ENCODE peak calls at places on chromosome 21, in eight cellular contexts. P, I, U, Y, D, Z, E and H are unnamed samples.
A peak's percentile ranks its signal among the peaks of the same experiment; 100 is the strongest.

GRCh38 chr21:17440955-17441354 is 71.9 kb upstream of the CXADR start:
- DNase-seq in U (no peak), P (no peak), I (no peak), Y (no peak), D (peak; percentile 36), E (no peak), Z (no peak), H (no peak)

GRCh38 chr21:26554365-26554764 is 18.7 kb downstream of the CYYR1 start:
- DNase-seq in Z (no peak), P (no peak), U (no peak), Y (no peak), D (no peak), E (no peak), I (no peak), H (no peak)

GRCh38 chr21:26966360-26966977 is 419 bp downstream of the ADAMTS5 start:
- DNase-seq in Z (no peak), D (peak; percentile 42), E (no peak), Y (no peak), U (no peak), P (peak; percentile 6), I (no peak), H (no peak)

GRCh38 chr21:23968008-23968407 is 1639.3 kb downstream of the MRPL39 start:
- DNase-seq in D (no peak), E (no peak), P (no peak), Y (no peak), I (no peak), Z (no peak), U (no peak), H (no peak)

GRCh38 chr21:15514073-15514946 is 215.5 kb upstream of the USP25 start:
- DNase-seq in Z (peak; percentile 58), E (no peak), Y (no peak), U (peak; percentile 65), D (no peak), I (no peak), P (peak; percentile 20), H (no peak)

GRCh38 chr21:40835179-40835694 is 11.7 kb downstream of the DSCAM start:
- DNase-seq in Y (no peak), E (no peak), P (no peak), Z (no peak), I (no peak), U (no peak), D (no peak), H (no peak)

GRCh38 chr21:18499761-18500376 is 96.3 kb upstream of the TMPRSS15 start:
- DNase-seq in D (peak; percentile 73), Z (peak; percentile 2), P (peak; percentile 21), Y (no peak), E (peak; percentile 28), I (no peak), U (no peak), H (no peak)

GRCh38 chr21:31173881-31174555 is 135.7 kb upstream of the KRTAP19-8 start:
- DNase-seq in I (no peak), Z (no peak), Y (peak; percentile 37), P (no peak), D (no peak), U (peak; percentile 35), E (no peak), H (no peak)

GRCh38 chr21:33205476-33205875 is 24.3 kb upstream of the IFNAR2 start:
- DNase-seq in P (peak; percentile 87), E (no peak), D (no peak), U (peak; percentile 37), Y (no peak), I (no peak), Z (peak; percentile 38), H (peak; percentile 79)

GRCh38 chr21:33473344-33473743 is 6.4 kb downstream of the TMEM50B start:
- DNase-seq in E (no peak), D (no peak), U (no peak), Y (no peak), P (no peak), Z (no peak), I (no peak), H (no peak)

GRCh38 chr21:32806810-32807386 is 35.3 kb upstream of the PAXBP1 start:
- DNase-seq in Y (no peak), P (no peak), D (peak; percentile 29), E (no peak), I (no peak), Z (no peak), U (no peak), H (no peak)

GRCh38 chr21:25456672-25457071 is 150.6 kb downstream of the MRPL39 start:
- DNase-seq in E (no peak), Y (no peak), P (no peak), Z (peak; percentile 74), U (no peak), D (peak; percentile 79), I (no peak), H (no peak)

GRCh38 chr21:31921079-31921478 is 48.3 kb downstream of the HUNK start:
- DNase-seq in Z (no peak), U (no peak), P (no peak), D (no peak), I (no peak), E (no peak), Y (no peak), H (no peak)

GRCh38 chr21:20617130-20617529 is 381.1 kb upstream of the NCAM2 start:
- DNase-seq in Z (no peak), D (no peak), U (no peak), E (no peak), P (no peak), Y (peak; percentile 34), I (no peak), H (no peak)

GRCh38 chr21:15241997-15242767 is 177.4 kb upstream of the NRIP1 start:
- DNase-seq in E (no peak), I (no peak), Z (no peak), Y (no peak), P (no peak), U (no peak), D (peak; percentile 49), H (no peak)

GRCh38 chr21:32163386-32163785 is 115.5 kb downstream of the MIS18A start:
- DNase-seq in Y (no peak), I (no peak), E (no peak), Z (no peak), D (no peak), P (no peak), U (no peak), H (no peak)

GRCh38 chr21:32824950-32825349 is 53.4 kb upstream of the PAXBP1 start:
- DNase-seq in I (no peak), Z (no peak), P (no peak), Y (no peak), D (no peak), U (no peak), E (no peak), H (no peak)

GRCh38 chr21:27477321-27477720 is 510.4 kb upstream of the ADAMTS5 start:
- DNase-seq in Y (no peak), E (no peak), P (no peak), D (no peak), Z (no peak), U (no peak), I (no peak), H (no peak)

GRCh38 chr21:14889080-14889805 is 175.6 kb downstream of the NRIP1 start:
- DNase-seq in Y (no peak), U (no peak), Z (no peak), E (no peak), P (no peak), D (peak; percentile 98), I (peak; percentile 30), H (no peak)

GRCh38 chr21:40179167-40179566 is 311.9 kb downstream of the PCP4 start:
- DNase-seq in Y (no peak), U (no peak), I (no peak), D (no peak), E (no peak), Z (no peak), P (no peak), H (no peak)

GRCh38 chr21:32120231-32120630 is 158.6 kb downstream of the MIS18A start:
- DNase-seq in U (no peak), E (no peak), Y (no peak), P (no peak), Z (no peak), I (no peak), D (no peak), H (no peak)

GRCh38 chr21:15063821-15064575 is 802 bp downstream of the NRIP1 start:
- DNase-seq in Y (peak; percentile 59), D (peak; percentile 36), U (no peak), P (peak; percentile 4), Z (peak; percentile 50), I (no peak), E (peak; percentile 22), H (peak; percentile 46)

GRCh38 chr21:33256019-33256418 is 10.1 kb upstream of the IL10RB start:
- DNase-seq in Z (no peak), Y (no peak), P (no peak), U (peak; percentile 10), I (no peak), D (no peak), E (no peak), H (no peak)

GRCh38 chr21:17802568-17802967 is 16.6 kb downstream of the C21orf91 start:
- DNase-seq in E (no peak), Z (no peak), Y (no peak), U (no peak), P (no peak), I (peak; percentile 16), D (peak; percentile 75), H (no peak)

GRCh38 chr21:45036630-45037029 is 37.8 kb upstream of the ADARB1 start:
- DNase-seq in Y (no peak), I (no peak), P (no peak), U (no peak), D (no peak), E (no peak), Z (no peak), H (no peak)
- TF ChIP-seq CTCF in Y (no peak), I (no peak), P (no peak), U (no peak), D (no peak), E (no peak), Z (no peak), H (no peak)

DNA sequence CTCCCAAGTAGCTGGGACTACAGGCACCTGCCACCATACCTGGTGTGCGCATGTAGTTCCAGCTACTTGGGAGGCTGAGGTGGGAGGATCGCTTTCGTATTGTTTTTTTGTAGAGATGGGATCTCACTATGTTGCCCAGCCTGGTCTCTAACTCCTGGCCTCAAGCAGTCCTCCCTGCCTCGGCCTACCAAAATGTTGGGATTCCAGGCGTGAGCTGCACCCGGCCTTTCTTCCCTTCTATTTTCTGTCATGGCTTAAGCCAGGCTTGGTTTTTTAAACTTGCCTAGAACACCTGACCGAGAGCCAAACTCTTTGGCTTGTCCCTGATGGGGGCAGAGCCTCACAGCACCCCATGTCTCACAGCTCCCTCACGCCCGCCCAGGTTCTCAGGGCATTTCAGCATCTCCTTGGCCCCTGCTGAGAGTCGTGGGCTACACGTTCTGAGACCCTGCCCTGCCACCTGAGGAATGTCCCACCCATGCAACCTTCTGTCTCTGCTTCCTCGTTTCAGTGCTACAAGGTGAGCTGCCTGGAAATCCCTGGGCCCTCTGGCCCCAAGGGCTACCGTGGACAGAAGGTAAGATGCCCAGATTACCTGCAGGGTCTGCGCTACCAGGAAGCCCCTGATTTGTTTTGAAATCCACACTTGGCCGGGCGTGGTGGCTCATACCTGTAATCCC is 15.7 kb downstream of the COL6A2 start:
- DNase-seq in P (no peak), Y (peak; percentile 13), D (no peak), U (no peak), E (peak; percentile 3), I (no peak), Z (no peak), H (no peak)
- TF ChIP-seq CTCF in P (no peak), Y (no peak), D (no peak), U (no peak), E (no peak), I (no peak), Z (no peak), H (no peak)

GRCh38 chr21:36705679-36706481 is 7.0 kb downstream of the SIM2 start:
- DNase-seq in Z (no peak), I (no peak), E (no peak), D (no peak), P (no peak), Y (no peak), U (no peak), H (no peak)
- TF ChIP-seq CTCF in Z (no peak), I (no peak), E (no peak), D (peak; percentile 22), P (no peak), Y (no peak), U (no peak), H (no peak)

GRCh38 chr21:34890258-34890723 is 158.8 kb downstream of the RUNX1 start:
- DNase-seq in I (no peak), P (no peak), D (no peak), Y (no peak), U (no peak), E (no peak), Z (no peak), H (no peak)
- TF ChIP-seq CTCF in I (no peak), P (no peak), D (no peak), Y (no peak), U (no peak), E (no peak), Z (no peak), H (peak; percentile 65)